ENCODE peak calls at places on chromosome 5, in four cellular contexts. One of them, this sample, is unnamed.
A peak's percentile ranks its signal among the peaks of the same experiment; 100 is the strongest.

GRCh38 chr5:94571415-94571814 is 47.0 kb downstream of the KIAA0825 start:
- DNase-seq in A549: no peak
- DNase-seq in tibial nerve: no peak
- DNase-seq in transverse colon: no peak
- DNase-seq in this sample: no peak

GRCh38 chr5:93421498-93421897 is 159.5 kb downstream of the NR2F1-AS1 start:
- DNase-seq in transverse colon: no peak
- DNase-seq in tibial nerve: no peak
- DNase-seq in A549: no peak
- DNase-seq in this sample: no peak

GRCh38 chr5:112492291-112492690 is 73.2 kb upstream of the EPB41L4A start:
- DNase-seq in transverse colon: peak; percentile 45
- DNase-seq in A549: peak; percentile 66
- DNase-seq in tibial nerve: no peak
- DNase-seq in this sample: no peak

GRCh38 chr5:5891350-5891749 is 468.9 kb downstream of the ICE1 start:
- DNase-seq in A549: no peak
- DNase-seq in tibial nerve: no peak
- DNase-seq in transverse colon: no peak
- DNase-seq in this sample: no peak

GRCh38 chr5:64229163-64229774 is 63.6 kb downstream of the RNF180 start:
- DNase-seq in A549: peak; percentile 28
- DNase-seq in transverse colon: no peak
- DNase-seq in tibial nerve: no peak
- DNase-seq in this sample: no peak

GRCh38 chr5:37448941-37449340 is 69.8 kb downstream of the WDR70 start:
- DNase-seq in A549: no peak
- DNase-seq in tibial nerve: no peak
- DNase-seq in transverse colon: no peak
- DNase-seq in this sample: no peak

GRCh38 chr5:17094830-17095229 is 122.6 kb upstream of the BASP1 start:
- DNase-seq in tibial nerve: no peak
- DNase-seq in A549: no peak
- DNase-seq in transverse colon: no peak
- DNase-seq in this sample: no peak

GRCh38 chr5:93791520-93791972 is 50.1 kb upstream of the POU5F2 start:
- DNase-seq in transverse colon: no peak
- DNase-seq in A549: peak; percentile 19
- DNase-seq in tibial nerve: no peak
- DNase-seq in this sample: no peak

GRCh38 chr5:157606046-157606445 is 30.5 kb upstream of the ADAM19 start:
- DNase-seq in tibial nerve: no peak
- DNase-seq in A549: no peak
- DNase-seq in transverse colon: no peak
- DNase-seq in this sample: no peak

GRCh38 chr5:28523887-28524637 is 1485.7 kb upstream of the CDH9 start:
- DNase-seq in A549: peak; percentile 16
- DNase-seq in transverse colon: no peak
- DNase-seq in tibial nerve: no peak
- DNase-seq in this sample: no peak

GRCh38 chr5:37310360-37310759 is 60.5 kb downstream of the NUP155 start:
- DNase-seq in tibial nerve: no peak
- DNase-seq in A549: no peak
- DNase-seq in transverse colon: no peak
- DNase-seq in this sample: no peak

GRCh38 chr5:141878186-141878770 is at the start of gene PCDH1:
- DNase-seq in tibial nerve: no peak
- DNase-seq in A549: peak; percentile 27
- DNase-seq in transverse colon: peak; percentile 54
- DNase-seq in this sample: no peak

GRCh38 chr5:55551298-55551846 is 16.6 kb upstream of the PLPP1 start:
- DNase-seq in A549: no peak
- DNase-seq in transverse colon: no peak
- DNase-seq in tibial nerve: no peak
- DNase-seq in this sample: no peak

GRCh38 chr5:172453206-172453985 is 929 bp downstream of the SH3PXD2B start:
- DNase-seq in transverse colon: peak; percentile 43
- DNase-seq in tibial nerve: no peak
- DNase-seq in A549: peak; percentile 75
- DNase-seq in this sample: peak; percentile 82

GRCh38 chr5:26662806-26663360 is 375.5 kb downstream of the CDH9 start:
- DNase-seq in transverse colon: no peak
- DNase-seq in A549: no peak
- DNase-seq in tibial nerve: no peak
- DNase-seq in this sample: no peak

GRCh38 chr5:54480296-54480695 is 24.8 kb downstream of the HSPB3 start:
- DNase-seq in A549: no peak
- DNase-seq in tibial nerve: no peak
- DNase-seq in transverse colon: no peak
- DNase-seq in this sample: no peak

DNA sequence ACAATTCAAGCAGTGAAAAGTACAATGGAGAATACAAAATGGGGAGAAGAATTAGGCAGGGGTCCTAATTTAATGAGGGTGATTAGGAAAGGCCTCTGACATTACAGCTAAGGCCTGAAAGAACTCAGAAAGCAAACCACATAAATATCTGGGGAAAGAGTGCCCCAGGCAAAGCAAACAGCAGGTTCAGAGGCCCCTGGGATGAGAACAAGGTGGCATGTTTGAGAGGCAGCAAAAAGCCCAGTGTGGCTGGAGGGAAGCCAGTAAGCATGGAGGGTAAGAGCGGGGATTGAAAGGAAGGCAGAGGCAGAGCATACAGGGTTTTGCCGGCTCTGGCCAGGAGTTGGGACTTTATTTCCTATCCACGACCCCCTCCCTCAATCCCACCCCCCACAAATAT is 33.4 kb upstream of the VDAC1 start:
- DNase-seq in tibial nerve: no peak
- DNase-seq in A549: no peak
- DNase-seq in transverse colon: no peak
- DNase-seq in this sample: no peak
- TF ChIP-seq EP300 in tibial nerve: no peak
- TF ChIP-seq EP300 in A549: no peak
- TF ChIP-seq EP300 in transverse colon: no peak
- TF ChIP-seq EP300 in this sample: no peak

GRCh38 chr5:83715316-83716060 is 5.2 kb downstream of the HAPLN1 start:
- DNase-seq in transverse colon: no peak
- DNase-seq in A549: no peak
- DNase-seq in tibial nerve: no peak
- DNase-seq in this sample: no peak

GRCh38 chr5:83721878-83722779 is 1.5 kb upstream of the HAPLN1 start:
- DNase-seq in transverse colon: peak; percentile 83
- DNase-seq in A549: peak; percentile 64
- DNase-seq in tibial nerve: peak; percentile 46
- DNase-seq in this sample: peak; percentile 76

GRCh38 chr5:83720805-83721431 is at the start of gene HAPLN1:
- DNase-seq in tibial nerve: no peak
- DNase-seq in A549: no peak
- DNase-seq in transverse colon: no peak
- DNase-seq in this sample: no peak

GRCh38 chr5:83718195-83718825 is 2.3 kb downstream of the HAPLN1 start:
- DNase-seq in tibial nerve: no peak
- DNase-seq in A549: peak; percentile 72
- DNase-seq in transverse colon: peak; percentile 17
- DNase-seq in this sample: no peak

GRCh38 chr5:83718936-83719495 is 1.6 kb downstream of the HAPLN1 start:
- DNase-seq in tibial nerve: no peak
- DNase-seq in transverse colon: no peak
- DNase-seq in A549: no peak
- DNase-seq in this sample: no peak
- H3K27ac ChIP-seq in tibial nerve: no peak overlapping the region
- H3K27ac ChIP-seq in transverse colon: no peak overlapping the region
- H3K27ac ChIP-seq in A549: no peak overlapping the region
- H3K27ac ChIP-seq in this sample: no peak overlapping the region

GRCh38 chr5:76099286-76099702 is 16.1 kb downstream of the SV2C start:
- DNase-seq in transverse colon: no peak
- DNase-seq in A549: no peak
- DNase-seq in tibial nerve: no peak
- DNase-seq in this sample: no peak
- TF ChIP-seq EP300 in transverse colon: no peak
- TF ChIP-seq EP300 in A549: no peak
- TF ChIP-seq EP300 in tibial nerve: no peak
- TF ChIP-seq EP300 in this sample: no peak

DNA sequence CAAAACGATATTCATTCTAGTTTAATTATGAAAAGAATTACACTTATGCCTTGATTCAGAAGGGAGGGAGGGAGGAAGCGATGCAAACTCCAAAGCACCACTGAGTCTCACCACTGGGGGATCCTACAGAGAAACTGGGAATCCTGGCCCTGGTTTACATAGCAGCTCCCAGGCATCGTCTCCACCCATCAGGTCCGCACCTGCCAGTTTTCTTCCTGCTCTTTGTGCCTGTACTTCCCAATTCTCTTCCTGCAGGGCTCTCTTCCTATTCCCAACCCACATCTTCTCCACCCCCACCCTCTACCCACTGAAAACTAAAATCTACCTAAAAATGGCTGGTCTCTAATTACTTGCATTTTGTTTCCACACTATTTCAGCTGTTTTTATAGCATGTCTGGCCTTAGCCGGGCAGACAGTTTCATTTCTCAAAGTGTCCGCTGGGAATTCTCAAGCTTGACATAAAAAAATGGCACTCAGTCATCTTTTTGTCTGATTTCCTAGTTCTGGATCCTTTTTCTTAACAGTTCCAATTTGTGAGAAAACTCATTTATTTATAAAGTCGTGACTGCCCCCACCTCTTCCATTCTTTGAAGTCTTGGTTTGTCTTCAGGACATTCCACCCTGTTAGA is 1.6 kb upstream of the TNIP1 start:
- DNase-seq in A549: peak; percentile 65
- DNase-seq in tibial nerve: no peak
- DNase-seq in transverse colon: peak; percentile 73
- DNase-seq in this sample: no peak
- H3K27ac ChIP-seq in A549: peak overlapping the region; percentile 91
- H3K27ac ChIP-seq in tibial nerve: peak overlapping the region; percentile 96
- H3K27ac ChIP-seq in transverse colon: peak overlapping the region; percentile 99
- H3K27ac ChIP-seq in this sample: peak overlapping the region; percentile 99

GRCh38 chr5:126043684-126044083 is 379.5 kb upstream of the GRAMD2B start:
- DNase-seq in tibial nerve: no peak
- DNase-seq in transverse colon: no peak
- DNase-seq in A549: no peak
- DNase-seq in this sample: no peak

GRCh38 chr5:126044931-126045565 is 378.2 kb upstream of the GRAMD2B start:
- DNase-seq in tibial nerve: no peak
- DNase-seq in A549: no peak
- DNase-seq in transverse colon: no peak
- DNase-seq in this sample: no peak

GRCh38 chr5:126044111-126044668 is 379.0 kb upstream of the GRAMD2B start:
- DNase-seq in tibial nerve: no peak
- DNase-seq in A549: no peak
- DNase-seq in transverse colon: no peak
- DNase-seq in this sample: no peak

GRCh38 chr5:126046996-126047395 is 376.2 kb upstream of the GRAMD2B start:
- DNase-seq in A549: no peak
- DNase-seq in tibial nerve: no peak
- DNase-seq in transverse colon: no peak
- DNase-seq in this sample: no peak

DNA sequence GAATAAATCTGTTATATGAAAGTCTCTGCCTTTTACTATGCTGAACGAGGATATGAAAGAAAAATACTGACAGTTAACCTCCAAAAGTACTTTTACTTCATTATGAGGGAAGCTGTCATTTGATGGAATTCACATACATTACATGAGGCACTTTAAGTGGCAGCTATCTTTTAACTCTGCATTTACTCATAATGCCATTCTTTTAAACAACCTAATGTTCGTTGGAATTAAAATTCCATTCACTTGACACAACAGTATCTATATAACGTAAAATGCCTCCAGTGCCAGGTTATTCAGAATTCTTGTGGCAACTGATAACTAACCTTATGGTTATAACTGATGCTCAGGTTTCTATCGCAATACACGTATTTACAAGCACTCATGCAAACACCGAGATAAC is 376.9 kb upstream of the GRAMD2B start:
- DNase-seq in transverse colon: no peak
- DNase-seq in A549: no peak
- DNase-seq in tibial nerve: no peak
- DNase-seq in this sample: no peak
- TF ChIP-seq EP300 in transverse colon: no peak
- TF ChIP-seq EP300 in A549: no peak
- TF ChIP-seq EP300 in tibial nerve: no peak
- TF ChIP-seq EP300 in this sample: no peak

GRCh38 chr5:35618297-35618636 is 604 bp downstream of the SPEF2 start:
- DNase-seq in transverse colon: no peak
- DNase-seq in tibial nerve: no peak
- DNase-seq in A549: no peak
- DNase-seq in this sample: no peak

GRCh38 chr5:35622974-35623373 is 5.3 kb downstream of the SPEF2 start:
- DNase-seq in transverse colon: no peak
- DNase-seq in A549: no peak
- DNase-seq in tibial nerve: no peak
- DNase-seq in this sample: no peak

GRCh38 chr5:35617435-35618296 is at the start of gene SPEF2:
- DNase-seq in A549: peak; percentile 95
- DNase-seq in tibial nerve: peak; percentile 58
- DNase-seq in transverse colon: peak; percentile 84
- DNase-seq in this sample: peak; percentile 87

GRCh38 chr5:35618791-35619190 is 1.1 kb downstream of the SPEF2 start:
- DNase-seq in transverse colon: no peak
- DNase-seq in tibial nerve: no peak
- DNase-seq in A549: no peak
- DNase-seq in this sample: no peak

DNA sequence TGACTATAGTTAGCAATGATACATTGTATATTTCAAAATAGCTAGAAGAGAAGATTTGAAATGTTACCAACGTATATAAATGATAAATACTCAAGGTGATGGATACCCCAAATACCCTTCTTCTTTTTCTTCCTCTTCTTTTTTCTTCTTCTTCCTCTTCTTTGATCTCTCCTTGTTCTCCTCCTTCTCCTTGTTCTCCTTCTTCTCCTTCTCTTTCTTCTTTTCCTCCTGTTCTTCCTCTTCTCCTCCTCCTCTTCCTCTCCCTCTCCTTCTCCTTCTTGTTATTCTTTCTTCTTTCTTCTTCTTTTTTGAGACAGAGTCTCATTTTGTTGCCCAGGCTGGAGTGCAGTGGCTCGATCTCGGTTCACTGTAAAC is 616 bp upstream of the SPEF2 start:
- DNase-seq in A549: no peak
- DNase-seq in tibial nerve: no peak
- DNase-seq in transverse colon: no peak
- DNase-seq in this sample: no peak
- H3K27ac ChIP-seq in A549: peak overlapping the region; percentile 58
- H3K27ac ChIP-seq in tibial nerve: peak overlapping the region; percentile 73
- H3K27ac ChIP-seq in transverse colon: no peak overlapping the region
- H3K27ac ChIP-seq in this sample: no peak overlapping the region

This sample was measured in sigmoid colon.